ENCODE peak calls at places on chromosome 7, in four cellular contexts. L is effector memory CD8-positive, alpha-beta T cell; J is neural progenitor cell; V is stimulated activated CD4-positive, alpha-beta T cell treated with anti-CD3 and anti-CD28 coated beads, Interleukin-2, amount 100 ng/mL, for 24 hours. X is an unnamed sample.

GRCh38 chr7:85186521-85187241 is at the start of gene SEMA3D:
- DNase-seq in L (no peak), V (no peak), J (peak), X (no peak)

GRCh38 chr7:25619963-25620799 is 391.9 kb upstream of the NPVF start:
- DNase-seq in J (no peak), V (no peak), L (no peak), X (no peak)

GRCh38 chr7:55387062-55387965 is 22.2 kb downstream of the LANCL2 start:
- DNase-seq in L (no peak), J (peak), V (no peak), X (no peak)

GRCh38 chr7:55572378-55573233 is at the start of gene VOPP1:
- DNase-seq in J (peak), L (peak), V (peak), X (no peak)

GRCh38 chr7:157266272-157266671 is 70.5 kb upstream of the DNAJB6 start:
- DNase-seq in L (no peak), V (no peak), J (no peak), X (no peak)

GRCh38 chr7:24401628-24402593 is 117.9 kb downstream of the NPY start:
- DNase-seq in J (no peak), V (no peak), L (no peak), X (peak)

GRCh38 chr7:127871226-127871625 is 160.0 kb downstream of the LRRC4 start:
- DNase-seq in J (no peak), V (no peak), L (no peak), X (no peak)

GRCh38 chr7:106070567-106071254 is 41.4 kb downstream of the SYPL1 start:
- DNase-seq in J (no peak), V (no peak), L (no peak), X (no peak)